ENCODE peak calls at places on chromosomes 3 and 15, in five cellular contexts. One of them, this sample, is unnamed.

GRCh38 chr3:99562990-99563607 is 75.3 kb upstream of the COL8A1 start:
- DNase-seq in NCI-H446 treated with DMSO at 0.1 percent for 48 hours: no peak
- DNase-seq in Ammon's horn: no peak
- DNase-seq in hypothalamus: no peak
- DNase-seq in activated naive CD4-positive, alpha-beta T cell treated with anti-CD3 and anti-CD28 coated beads, Interleukin-2, amount 10 ng/mL, durations not matched to agents 7 days and 5 days: no peak
- DNase-seq in this sample: no peak

GRCh38 chr15:95620934-95621579 is 709.4 kb upstream of the NR2F2 start:
- DNase-seq in NCI-H446 treated with DMSO at 0.1 percent for 48 hours: no peak
- DNase-seq in Ammon's horn: no peak
- DNase-seq in hypothalamus: no peak
- DNase-seq in activated naive CD4-positive, alpha-beta T cell treated with anti-CD3 and anti-CD28 coated beads, Interleukin-2, amount 10 ng/mL, durations not matched to agents 7 days and 5 days: no peak
- DNase-seq in this sample: no peak

GRCh38 chr15:57554063-57554820 is 37.5 kb upstream of the MYZAP start:
- DNase-seq in NCI-H446 treated with DMSO at 0.1 percent for 48 hours: peak
- DNase-seq in Ammon's horn: peak
- DNase-seq in hypothalamus: peak
- DNase-seq in activated naive CD4-positive, alpha-beta T cell treated with anti-CD3 and anti-CD28 coated beads, Interleukin-2, amount 10 ng/mL, durations not matched to agents 7 days and 5 days: no peak
- DNase-seq in this sample: peak

GRCh38 chr3:71580636-71581215 is 2.8 kb downstream of the FOXP1 start:
- DNase-seq in NCI-H446 treated with DMSO at 0.1 percent for 48 hours: no peak
- DNase-seq in Ammon's horn: no peak
- DNase-seq in hypothalamus: no peak
- DNase-seq in activated naive CD4-positive, alpha-beta T cell treated with anti-CD3 and anti-CD28 coated beads, Interleukin-2, amount 10 ng/mL, durations not matched to agents 7 days and 5 days: no peak
- DNase-seq in this sample: no peak

GRCh38 chr3:112424394-112424793 is 74.9 kb downstream of the BTLA start:
- DNase-seq in NCI-H446 treated with DMSO at 0.1 percent for 48 hours: no peak
- DNase-seq in Ammon's horn: no peak
- DNase-seq in hypothalamus: no peak
- DNase-seq in activated naive CD4-positive, alpha-beta T cell treated with anti-CD3 and anti-CD28 coated beads, Interleukin-2, amount 10 ng/mL, durations not matched to agents 7 days and 5 days: no peak
- DNase-seq in this sample: no peak

GRCh38 chr3:120858501-120858900 is 49.5 kb upstream of the STXBP5L start:
- DNase-seq in NCI-H446 treated with DMSO at 0.1 percent for 48 hours: no peak
- DNase-seq in Ammon's horn: no peak
- DNase-seq in hypothalamus: no peak
- DNase-seq in activated naive CD4-positive, alpha-beta T cell treated with anti-CD3 and anti-CD28 coated beads, Interleukin-2, amount 10 ng/mL, durations not matched to agents 7 days and 5 days: no peak
- DNase-seq in this sample: no peak

GRCh38 chr3:30691944-30692343 is 85.5 kb downstream of the TGFBR2 start:
- DNase-seq in NCI-H446 treated with DMSO at 0.1 percent for 48 hours: no peak
- DNase-seq in Ammon's horn: no peak
- DNase-seq in hypothalamus: no peak
- DNase-seq in activated naive CD4-positive, alpha-beta T cell treated with anti-CD3 and anti-CD28 coated beads, Interleukin-2, amount 10 ng/mL, durations not matched to agents 7 days and 5 days: no peak
- DNase-seq in this sample: no peak

GRCh38 chr15:40803688-40804087 is 3.2 kb upstream of the ZFYVE19 start:
- DNase-seq in NCI-H446 treated with DMSO at 0.1 percent for 48 hours: no peak
- DNase-seq in Ammon's horn: no peak
- DNase-seq in hypothalamus: no peak
- DNase-seq in activated naive CD4-positive, alpha-beta T cell treated with anti-CD3 and anti-CD28 coated beads, Interleukin-2, amount 10 ng/mL, durations not matched to agents 7 days and 5 days: no peak
- DNase-seq in this sample: no peak

GRCh38 chr3:156978471-156978961 is 152.4 kb downstream of the LEKR1 start:
- DNase-seq in NCI-H446 treated with DMSO at 0.1 percent for 48 hours: no peak
- DNase-seq in Ammon's horn: peak
- DNase-seq in hypothalamus: no peak
- DNase-seq in activated naive CD4-positive, alpha-beta T cell treated with anti-CD3 and anti-CD28 coated beads, Interleukin-2, amount 10 ng/mL, durations not matched to agents 7 days and 5 days: no peak
- DNase-seq in this sample: no peak

GRCh38 chr15:63509933-63510547 is 5.6 kb downstream of the USP3 start:
- DNase-seq in NCI-H446 treated with DMSO at 0.1 percent for 48 hours: no peak
- DNase-seq in Ammon's horn: no peak
- DNase-seq in hypothalamus: no peak
- DNase-seq in activated naive CD4-positive, alpha-beta T cell treated with anti-CD3 and anti-CD28 coated beads, Interleukin-2, amount 10 ng/mL, durations not matched to agents 7 days and 5 days: no peak
- DNase-seq in this sample: no peak

GRCh38 chr3:144692488-144692887 is 720.9 kb downstream of the DIPK2A start:
- DNase-seq in NCI-H446 treated with DMSO at 0.1 percent for 48 hours: no peak
- DNase-seq in Ammon's horn: no peak
- DNase-seq in hypothalamus: no peak
- DNase-seq in activated naive CD4-positive, alpha-beta T cell treated with anti-CD3 and anti-CD28 coated beads, Interleukin-2, amount 10 ng/mL, durations not matched to agents 7 days and 5 days: no peak
- DNase-seq in this sample: no peak

GRCh38 chr3:160053048-160053391 is 64.4 kb downstream of the IL12A start:
- DNase-seq in NCI-H446 treated with DMSO at 0.1 percent for 48 hours: no peak
- DNase-seq in Ammon's horn: no peak
- DNase-seq in hypothalamus: no peak
- DNase-seq in activated naive CD4-positive, alpha-beta T cell treated with anti-CD3 and anti-CD28 coated beads, Interleukin-2, amount 10 ng/mL, durations not matched to agents 7 days and 5 days: no peak
- DNase-seq in this sample: no peak

GRCh38 chr3:155391583-155391982 is 98.1 kb upstream of the STRIT1 start:
- DNase-seq in NCI-H446 treated with DMSO at 0.1 percent for 48 hours: peak
- DNase-seq in Ammon's horn: peak
- DNase-seq in hypothalamus: no peak
- DNase-seq in activated naive CD4-positive, alpha-beta T cell treated with anti-CD3 and anti-CD28 coated beads, Interleukin-2, amount 10 ng/mL, durations not matched to agents 7 days and 5 days: no peak
- DNase-seq in this sample: no peak

GRCh38 chr3:167100651-167101050 is 279.4 kb downstream of the ZBBX start:
- DNase-seq in NCI-H446 treated with DMSO at 0.1 percent for 48 hours: no peak
- DNase-seq in Ammon's horn: no peak
- DNase-seq in hypothalamus: no peak
- DNase-seq in activated naive CD4-positive, alpha-beta T cell treated with anti-CD3 and anti-CD28 coated beads, Interleukin-2, amount 10 ng/mL, durations not matched to agents 7 days and 5 days: no peak
- DNase-seq in this sample: no peak

GRCh38 chr15:96551196-96551595 is 220.7 kb downstream of the NR2F2 start:
- DNase-seq in NCI-H446 treated with DMSO at 0.1 percent for 48 hours: no peak
- DNase-seq in Ammon's horn: no peak
- DNase-seq in hypothalamus: no peak
- DNase-seq in activated naive CD4-positive, alpha-beta T cell treated with anti-CD3 and anti-CD28 coated beads, Interleukin-2, amount 10 ng/mL, durations not matched to agents 7 days and 5 days: no peak
- DNase-seq in this sample: no peak

GRCh38 chr3:190877925-190878324 is 15.4 kb upstream of the GMNC start:
- DNase-seq in NCI-H446 treated with DMSO at 0.1 percent for 48 hours: no peak
- DNase-seq in Ammon's horn: no peak
- DNase-seq in hypothalamus: no peak
- DNase-seq in activated naive CD4-positive, alpha-beta T cell treated with anti-CD3 and anti-CD28 coated beads, Interleukin-2, amount 10 ng/mL, durations not matched to agents 7 days and 5 days: no peak
- DNase-seq in this sample: no peak

GRCh38 chr3:79297242-79297641 is 470.6 kb downstream of the ROBO1 start:
- DNase-seq in NCI-H446 treated with DMSO at 0.1 percent for 48 hours: peak
- DNase-seq in Ammon's horn: peak
- DNase-seq in hypothalamus: no peak
- DNase-seq in activated naive CD4-positive, alpha-beta T cell treated with anti-CD3 and anti-CD28 coated beads, Interleukin-2, amount 10 ng/mL, durations not matched to agents 7 days and 5 days: no peak
- DNase-seq in this sample: no peak

GRCh38 chr3:152283492-152284381 is 15.0 kb downstream of the MBNL1 start:
- DNase-seq in NCI-H446 treated with DMSO at 0.1 percent for 48 hours: no peak
- DNase-seq in Ammon's horn: no peak
- DNase-seq in hypothalamus: no peak
- DNase-seq in activated naive CD4-positive, alpha-beta T cell treated with anti-CD3 and anti-CD28 coated beads, Interleukin-2, amount 10 ng/mL, durations not matched to agents 7 days and 5 days: no peak
- DNase-seq in this sample: no peak

GRCh38 chr15:76199106-76200082 is 111.9 kb downstream of the ETFA start:
- DNase-seq in NCI-H446 treated with DMSO at 0.1 percent for 48 hours: no peak
- DNase-seq in Ammon's horn: no peak
- DNase-seq in hypothalamus: no peak
- DNase-seq in activated naive CD4-positive, alpha-beta T cell treated with anti-CD3 and anti-CD28 coated beads, Interleukin-2, amount 10 ng/mL, durations not matched to agents 7 days and 5 days: no peak
- DNase-seq in this sample: peak

GRCh38 chr15:43274136-43274535 is 7.4 kb upstream of the TGM5 start:
- DNase-seq in NCI-H446 treated with DMSO at 0.1 percent for 48 hours: no peak
- DNase-seq in Ammon's horn: no peak
- DNase-seq in hypothalamus: no peak
- DNase-seq in activated naive CD4-positive, alpha-beta T cell treated with anti-CD3 and anti-CD28 coated beads, Interleukin-2, amount 10 ng/mL, durations not matched to agents 7 days and 5 days: no peak
- DNase-seq in this sample: no peak

GRCh38 chr3:54133196-54133595 is 10.8 kb downstream of the CACNA2D3 start:
- DNase-seq in NCI-H446 treated with DMSO at 0.1 percent for 48 hours: no peak
- DNase-seq in Ammon's horn: no peak
- DNase-seq in hypothalamus: no peak
- DNase-seq in activated naive CD4-positive, alpha-beta T cell treated with anti-CD3 and anti-CD28 coated beads, Interleukin-2, amount 10 ng/mL, durations not matched to agents 7 days and 5 days: no peak
- DNase-seq in this sample: no peak

GRCh38 chr3:18418173-18418572 is 7.0 kb downstream of the SATB1 start:
- DNase-seq in NCI-H446 treated with DMSO at 0.1 percent for 48 hours: no peak
- DNase-seq in Ammon's horn: no peak
- DNase-seq in hypothalamus: no peak
- DNase-seq in activated naive CD4-positive, alpha-beta T cell treated with anti-CD3 and anti-CD28 coated beads, Interleukin-2, amount 10 ng/mL, durations not matched to agents 7 days and 5 days: no peak
- DNase-seq in this sample: no peak

GRCh38 chr3:53815651-53816050 is 30.6 kb downstream of the CHDH start:
- DNase-seq in NCI-H446 treated with DMSO at 0.1 percent for 48 hours: no peak
- DNase-seq in Ammon's horn: no peak
- DNase-seq in hypothalamus: no peak
- DNase-seq in activated naive CD4-positive, alpha-beta T cell treated with anti-CD3 and anti-CD28 coated beads, Interleukin-2, amount 10 ng/mL, durations not matched to agents 7 days and 5 days: no peak
- DNase-seq in this sample: no peak

GRCh38 chr3:135629696-135630408 is 335.7 kb upstream of the PPP2R3A start:
- DNase-seq in NCI-H446 treated with DMSO at 0.1 percent for 48 hours: no peak
- DNase-seq in Ammon's horn: no peak
- DNase-seq in hypothalamus: no peak
- DNase-seq in activated naive CD4-positive, alpha-beta T cell treated with anti-CD3 and anti-CD28 coated beads, Interleukin-2, amount 10 ng/mL, durations not matched to agents 7 days and 5 days: no peak
- DNase-seq in this sample: no peak

GRCh38 chr15:59191855-59192237 is 14.8 kb upstream of the LDHAL6B start:
- DNase-seq in NCI-H446 treated with DMSO at 0.1 percent for 48 hours: no peak
- DNase-seq in Ammon's horn: no peak
- DNase-seq in hypothalamus: no peak
- DNase-seq in activated naive CD4-positive, alpha-beta T cell treated with anti-CD3 and anti-CD28 coated beads, Interleukin-2, amount 10 ng/mL, durations not matched to agents 7 days and 5 days: no peak
- DNase-seq in this sample: no peak

GRCh38 chr3:11096266-11097135 is 57.8 kb upstream of the HRH1 start:
- DNase-seq in NCI-H446 treated with DMSO at 0.1 percent for 48 hours: no peak
- DNase-seq in Ammon's horn: peak
- DNase-seq in hypothalamus: peak
- DNase-seq in activated naive CD4-positive, alpha-beta T cell treated with anti-CD3 and anti-CD28 coated beads, Interleukin-2, amount 10 ng/mL, durations not matched to agents 7 days and 5 days: peak
- DNase-seq in this sample: no peak

GRCh38 chr15:79978694-79979519 is 7.9 kb upstream of the BCL2A1 start:
- DNase-seq in NCI-H446 treated with DMSO at 0.1 percent for 48 hours: no peak
- DNase-seq in Ammon's horn: peak
- DNase-seq in hypothalamus: no peak
- DNase-seq in activated naive CD4-positive, alpha-beta T cell treated with anti-CD3 and anti-CD28 coated beads, Interleukin-2, amount 10 ng/mL, durations not matched to agents 7 days and 5 days: no peak
- DNase-seq in this sample: no peak

GRCh38 chr15:47587938-47588817 is 129.1 kb upstream of the SEMA6D start:
- DNase-seq in NCI-H446 treated with DMSO at 0.1 percent for 48 hours: no peak
- DNase-seq in Ammon's horn: no peak
- DNase-seq in hypothalamus: no peak
- DNase-seq in activated naive CD4-positive, alpha-beta T cell treated with anti-CD3 and anti-CD28 coated beads, Interleukin-2, amount 10 ng/mL, durations not matched to agents 7 days and 5 days: no peak
- DNase-seq in this sample: no peak

GRCh38 chr3:55624238-55624637 is 137.1 kb upstream of the WNT5A start:
- DNase-seq in NCI-H446 treated with DMSO at 0.1 percent for 48 hours: no peak
- DNase-seq in Ammon's horn: peak
- DNase-seq in hypothalamus: peak
- DNase-seq in activated naive CD4-positive, alpha-beta T cell treated with anti-CD3 and anti-CD28 coated beads, Interleukin-2, amount 10 ng/mL, durations not matched to agents 7 days and 5 days: no peak
- DNase-seq in this sample: no peak

GRCh38 chr3:63914312-63914711 is 2.1 kb upstream of the SCAANT1 start:
- DNase-seq in NCI-H446 treated with DMSO at 0.1 percent for 48 hours: no peak
- DNase-seq in Ammon's horn: no peak
- DNase-seq in hypothalamus: no peak
- DNase-seq in activated naive CD4-positive, alpha-beta T cell treated with anti-CD3 and anti-CD28 coated beads, Interleukin-2, amount 10 ng/mL, durations not matched to agents 7 days and 5 days: no peak
- DNase-seq in this sample: no peak

GRCh38 chr3:154177406-154177805 is 56.2 kb downstream of the ARHGEF26 start:
- DNase-seq in NCI-H446 treated with DMSO at 0.1 percent for 48 hours: no peak
- DNase-seq in Ammon's horn: no peak
- DNase-seq in hypothalamus: no peak
- DNase-seq in activated naive CD4-positive, alpha-beta T cell treated with anti-CD3 and anti-CD28 coated beads, Interleukin-2, amount 10 ng/mL, durations not matched to agents 7 days and 5 days: no peak
- DNase-seq in this sample: no peak

GRCh38 chr3:143070977-143071551 is 48.5 kb upstream of the CHST2 start:
- DNase-seq in NCI-H446 treated with DMSO at 0.1 percent for 48 hours: no peak
- DNase-seq in Ammon's horn: no peak
- DNase-seq in hypothalamus: no peak
- DNase-seq in activated naive CD4-positive, alpha-beta T cell treated with anti-CD3 and anti-CD28 coated beads, Interleukin-2, amount 10 ng/mL, durations not matched to agents 7 days and 5 days: no peak
- DNase-seq in this sample: no peak

GRCh38 chr3:59555593-59556315 is 505.9 kb upstream of the CFAP20DC start:
- DNase-seq in NCI-H446 treated with DMSO at 0.1 percent for 48 hours: no peak
- DNase-seq in Ammon's horn: no peak
- DNase-seq in hypothalamus: no peak
- DNase-seq in activated naive CD4-positive, alpha-beta T cell treated with anti-CD3 and anti-CD28 coated beads, Interleukin-2, amount 10 ng/mL, durations not matched to agents 7 days and 5 days: no peak
- DNase-seq in this sample: no peak

GRCh38 chr3:14145236-14145635 is 20.4 kb downstream of the TMEM43 start:
- DNase-seq in NCI-H446 treated with DMSO at 0.1 percent for 48 hours: no peak
- DNase-seq in Ammon's horn: no peak
- DNase-seq in hypothalamus: no peak
- DNase-seq in activated naive CD4-positive, alpha-beta T cell treated with anti-CD3 and anti-CD28 coated beads, Interleukin-2, amount 10 ng/mL, durations not matched to agents 7 days and 5 days: no peak
- DNase-seq in this sample: no peak

GRCh38 chr3:172129868-172130751 is 90.7 kb downstream of the FNDC3B start:
- DNase-seq in NCI-H446 treated with DMSO at 0.1 percent for 48 hours: peak
- DNase-seq in Ammon's horn: no peak
- DNase-seq in hypothalamus: peak
- DNase-seq in activated naive CD4-positive, alpha-beta T cell treated with anti-CD3 and anti-CD28 coated beads, Interleukin-2, amount 10 ng/mL, durations not matched to agents 7 days and 5 days: no peak
- DNase-seq in this sample: no peak

GRCh38 chr15:40352221-40352901 is 1.5 kb downstream of the PHGR1 start:
- DNase-seq in NCI-H446 treated with DMSO at 0.1 percent for 48 hours: no peak
- DNase-seq in Ammon's horn: no peak
- DNase-seq in hypothalamus: no peak
- DNase-seq in activated naive CD4-positive, alpha-beta T cell treated with anti-CD3 and anti-CD28 coated beads, Interleukin-2, amount 10 ng/mL, durations not matched to agents 7 days and 5 days: no peak
- DNase-seq in this sample: no peak

This sample was measured in cerebellum.